ENCODE peak calls at places on chromosomes 1 and 21, in five cellular contexts. One of them, this sample, is unnamed. For H3K4me1 and H3K9me3, the result is how much of the 10 kb centered on the place peaks cover.

GRCh38 chr1:10915594-10915993 is 96.9 kb upstream of the TARDBP start:
- DNase-seq in pancreas: no peak
- DNase-seq in sigmoid colon: no peak
- DNase-seq in IMR-90: no peak
- DNase-seq in CD8-positive, alpha-beta memory T cell: no peak
- DNase-seq in this sample: no peak

GRCh38 chr1:205186191-205186590 is 25.3 kb downstream of the DSTYK start:
- DNase-seq in IMR-90: no peak
- DNase-seq in pancreas: no peak
- DNase-seq in CD8-positive, alpha-beta memory T cell: no peak
- DNase-seq in sigmoid colon: no peak
- DNase-seq in this sample: no peak

GRCh38 chr21:15015622-15016471 is 49.0 kb downstream of the NRIP1 start:
- DNase-seq in sigmoid colon: no peak
- DNase-seq in CD8-positive, alpha-beta memory T cell: no peak
- DNase-seq in pancreas: no peak
- DNase-seq in IMR-90: peak
- DNase-seq in this sample: no peak

GRCh38 chr1:232613752-232614381 is 16.1 kb downstream of the SIPA1L2 start:
- DNase-seq in IMR-90: peak
- DNase-seq in pancreas: no peak
- DNase-seq in CD8-positive, alpha-beta memory T cell: no peak
- DNase-seq in sigmoid colon: no peak
- DNase-seq in this sample: no peak

GRCh38 chr1:168161459-168161858 is 17.3 kb upstream of the TIPRL start:
- DNase-seq in pancreas: no peak
- DNase-seq in IMR-90: no peak
- DNase-seq in sigmoid colon: no peak
- DNase-seq in CD8-positive, alpha-beta memory T cell: no peak
- DNase-seq in this sample: no peak

GRCh38 chr1:163924041-163924440 is 602.3 kb downstream of the NUF2 start:
- DNase-seq in sigmoid colon: no peak
- DNase-seq in pancreas: no peak
- DNase-seq in CD8-positive, alpha-beta memory T cell: no peak
- DNase-seq in IMR-90: no peak
- DNase-seq in this sample: no peak

GRCh38 chr1:157878059-157878458 is 36.5 kb upstream of the CD5L start:
- DNase-seq in sigmoid colon: no peak
- DNase-seq in IMR-90: peak
- DNase-seq in CD8-positive, alpha-beta memory T cell: no peak
- DNase-seq in pancreas: no peak
- DNase-seq in this sample: peak

GRCh38 chr1:180680558-180681144 is 48.8 kb downstream of the XPR1 start:
- DNase-seq in sigmoid colon: no peak
- DNase-seq in pancreas: no peak
- DNase-seq in CD8-positive, alpha-beta memory T cell: no peak
- DNase-seq in IMR-90: peak
- DNase-seq in this sample: no peak

GRCh38 chr21:40331182-40331581 is 463.9 kb downstream of the PCP4 start:
- DNase-seq in pancreas: no peak
- DNase-seq in CD8-positive, alpha-beta memory T cell: no peak
- DNase-seq in IMR-90: no peak
- DNase-seq in sigmoid colon: no peak
- DNase-seq in this sample: no peak

GRCh38 chr1:46131727-46132528 is 501 bp downstream of the PIK3R3 start:
- DNase-seq in sigmoid colon: peak
- DNase-seq in pancreas: no peak
- DNase-seq in IMR-90: peak
- DNase-seq in CD8-positive, alpha-beta memory T cell: peak
- DNase-seq in this sample: peak

GRCh38 chr1:107668762-107669161 is 296.2 kb downstream of the VAV3 start:
- DNase-seq in sigmoid colon: no peak
- DNase-seq in CD8-positive, alpha-beta memory T cell: no peak
- DNase-seq in IMR-90: peak
- DNase-seq in pancreas: no peak
- DNase-seq in this sample: no peak

GRCh38 chr1:27527857-27528700 is 38.1 kb upstream of the WASF2 start:
- DNase-seq in IMR-90: no peak
- DNase-seq in CD8-positive, alpha-beta memory T cell: peak
- DNase-seq in pancreas: peak
- DNase-seq in sigmoid colon: no peak
- DNase-seq in this sample: peak

GRCh38 chr1:25063591-25064416 is 133.7 kb upstream of the RUNX3 start:
- DNase-seq in sigmoid colon: no peak
- DNase-seq in pancreas: peak
- DNase-seq in CD8-positive, alpha-beta memory T cell: no peak
- DNase-seq in IMR-90: no peak
- DNase-seq in this sample: no peak

GRCh38 chr1:110150330-110151174 is at the start of gene SLC6A17:
- DNase-seq in pancreas: peak
- DNase-seq in IMR-90: peak
- DNase-seq in CD8-positive, alpha-beta memory T cell: no peak
- DNase-seq in sigmoid colon: peak
- DNase-seq in this sample: no peak

GRCh38 chr1:116568925-116569490 is 1.8 kb downstream of the CD58 start:
- DNase-seq in IMR-90: no peak
- DNase-seq in pancreas: no peak
- DNase-seq in CD8-positive, alpha-beta memory T cell: no peak
- DNase-seq in sigmoid colon: no peak
- DNase-seq in this sample: no peak

DNA sequence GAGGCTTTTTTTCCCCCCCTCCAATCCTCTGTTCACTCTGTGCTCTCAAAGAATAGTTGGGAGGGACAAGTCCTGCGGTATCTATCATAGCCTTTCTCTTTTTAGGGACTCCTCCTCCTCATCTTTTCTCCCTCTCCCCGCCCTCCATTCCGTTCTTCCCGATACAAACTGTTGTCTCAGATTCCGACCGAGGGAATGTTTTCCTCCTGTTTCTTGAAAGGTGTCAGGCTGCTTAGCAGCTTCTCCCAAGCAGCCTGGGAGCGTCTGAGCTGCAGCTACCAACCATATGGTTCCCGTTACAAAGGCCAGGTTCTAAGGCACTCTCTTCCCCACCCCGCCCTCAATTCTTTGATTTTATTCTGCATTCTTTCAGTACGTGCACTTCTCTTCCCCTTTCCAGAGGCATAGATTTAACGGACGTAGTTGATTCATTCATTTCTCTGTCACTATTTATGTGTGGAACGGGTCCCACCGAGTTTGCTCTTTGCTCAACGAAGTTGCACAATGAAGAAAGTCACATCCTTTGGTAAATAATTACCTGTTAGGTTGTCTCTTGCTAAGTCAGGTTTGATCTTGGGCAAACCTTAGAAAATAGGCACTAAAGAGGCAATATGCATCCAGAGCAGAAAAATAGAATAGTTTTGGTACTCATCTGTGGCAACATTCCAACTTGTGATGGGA is 2.8 kb downstream of the ADGRL2 start:
- DNase-seq in pancreas: no peak
- DNase-seq in sigmoid colon: no peak
- DNase-seq in CD8-positive, alpha-beta memory T cell: no peak
- DNase-seq in IMR-90: peak
- DNase-seq in this sample: no peak
- H3K4me1 ChIP-seq in pancreas: under half
- H3K4me1 ChIP-seq in sigmoid colon: under half
- H3K4me1 ChIP-seq in CD8-positive, alpha-beta memory T cell: under half
- H3K4me1 ChIP-seq in IMR-90: under half
- H3K4me1 ChIP-seq in this sample: under half

DNA sequence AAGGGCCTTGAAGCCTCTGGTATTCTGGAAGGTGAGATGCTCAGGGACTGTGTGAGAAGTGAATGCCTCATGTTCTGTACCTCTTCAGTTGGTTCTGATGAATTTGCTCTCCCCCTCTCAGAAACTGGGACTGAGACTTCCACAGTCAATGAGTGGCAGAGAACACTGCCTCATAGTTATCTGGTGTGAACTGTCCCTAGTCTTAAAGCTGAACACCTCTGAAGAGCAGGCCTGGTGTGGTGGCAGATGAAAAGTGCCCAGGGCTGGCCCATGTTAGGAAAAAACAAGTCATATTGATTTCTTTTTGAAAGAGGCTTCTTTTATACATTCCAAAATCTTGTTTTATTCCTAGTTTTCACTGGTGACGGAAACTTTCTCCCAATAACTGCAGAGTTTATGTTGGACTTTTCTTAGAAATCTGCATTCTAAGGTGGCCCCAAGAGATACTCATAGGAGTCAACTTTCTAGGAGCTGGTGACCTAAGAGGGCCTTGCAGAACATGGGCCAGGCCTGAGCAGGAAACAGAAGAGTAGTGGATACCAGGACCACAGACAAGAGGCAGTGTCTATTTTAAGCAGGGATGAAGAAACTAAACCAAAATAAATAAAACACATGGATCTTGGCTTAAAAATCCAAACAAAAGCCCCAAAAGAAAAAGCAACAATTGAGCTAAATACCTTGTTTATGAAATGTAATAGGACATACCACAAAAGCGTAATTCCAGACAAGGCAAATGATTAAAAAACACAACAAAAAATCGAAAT is 19.5 kb downstream of the DUSP10 start:
- DNase-seq in pancreas: no peak
- DNase-seq in sigmoid colon: no peak
- DNase-seq in CD8-positive, alpha-beta memory T cell: no peak
- DNase-seq in IMR-90: no peak
- DNase-seq in this sample: no peak
- H3K9me3 ChIP-seq in pancreas: under half
- H3K9me3 ChIP-seq in sigmoid colon: under half
- H3K9me3 ChIP-seq in CD8-positive, alpha-beta memory T cell: under half
- H3K9me3 ChIP-seq in IMR-90: under half
- H3K9me3 ChIP-seq in this sample: under half

GRCh38 chr1:226048886-226049285 is 13.6 kb upstream of the H3-3A start:
- DNase-seq in IMR-90: no peak
- DNase-seq in pancreas: no peak
- DNase-seq in sigmoid colon: no peak
- DNase-seq in CD8-positive, alpha-beta memory T cell: no peak
- DNase-seq in this sample: no peak

GRCh38 chr1:226046240-226046639 is 16.3 kb upstream of the H3-3A start:
- DNase-seq in CD8-positive, alpha-beta memory T cell: no peak
- DNase-seq in IMR-90: peak
- DNase-seq in sigmoid colon: no peak
- DNase-seq in pancreas: no peak
- DNase-seq in this sample: no peak

GRCh38 chr1:226047495-226047894 is 15.0 kb upstream of the H3-3A start:
- DNase-seq in sigmoid colon: no peak
- DNase-seq in CD8-positive, alpha-beta memory T cell: no peak
- DNase-seq in pancreas: no peak
- DNase-seq in IMR-90: peak
- DNase-seq in this sample: no peak

GRCh38 chr1:226041419-226041818 is 21.1 kb upstream of the H3-3A start:
- DNase-seq in sigmoid colon: no peak
- DNase-seq in CD8-positive, alpha-beta memory T cell: no peak
- DNase-seq in IMR-90: no peak
- DNase-seq in pancreas: no peak
- DNase-seq in this sample: no peak

GRCh38 chr1:226044514-226045132 is 17.9 kb upstream of the H3-3A start:
- DNase-seq in pancreas: no peak
- DNase-seq in sigmoid colon: no peak
- DNase-seq in CD8-positive, alpha-beta memory T cell: no peak
- DNase-seq in IMR-90: no peak
- DNase-seq in this sample: no peak
- H3K4me3 ChIP-seq in pancreas: no peak
- H3K4me3 ChIP-seq in sigmoid colon: no peak
- H3K4me3 ChIP-seq in CD8-positive, alpha-beta memory T cell: no peak
- H3K4me3 ChIP-seq in IMR-90: no peak
- H3K4me3 ChIP-seq in this sample: no peak

GRCh38 chr1:203629509-203630082 is 3.0 kb downstream of the ATP2B4 start:
- DNase-seq in IMR-90: peak
- DNase-seq in CD8-positive, alpha-beta memory T cell: peak
- DNase-seq in sigmoid colon: peak
- DNase-seq in pancreas: peak
- DNase-seq in this sample: peak

GRCh38 chr1:203631946-203632345 is 5.3 kb downstream of the ATP2B4 start:
- DNase-seq in sigmoid colon: no peak
- DNase-seq in CD8-positive, alpha-beta memory T cell: no peak
- DNase-seq in pancreas: no peak
- DNase-seq in IMR-90: no peak
- DNase-seq in this sample: peak

GRCh38 chr1:203632941-203633340 is 6.3 kb downstream of the ATP2B4 start:
- DNase-seq in IMR-90: no peak
- DNase-seq in CD8-positive, alpha-beta memory T cell: no peak
- DNase-seq in sigmoid colon: peak
- DNase-seq in pancreas: no peak
- DNase-seq in this sample: no peak

GRCh38 chr1:203630697-203631096 is 4.1 kb downstream of the ATP2B4 start:
- DNase-seq in sigmoid colon: peak
- DNase-seq in IMR-90: no peak
- DNase-seq in CD8-positive, alpha-beta memory T cell: no peak
- DNase-seq in pancreas: no peak
- DNase-seq in this sample: peak

GRCh38 chr1:203631349-203631748 is 4.7 kb downstream of the ATP2B4 start:
- DNase-seq in IMR-90: no peak
- DNase-seq in sigmoid colon: no peak
- DNase-seq in pancreas: no peak
- DNase-seq in CD8-positive, alpha-beta memory T cell: no peak
- DNase-seq in this sample: no peak
- H3K4me1 ChIP-seq in IMR-90: under half
- H3K4me1 ChIP-seq in sigmoid colon: half or more
- H3K4me1 ChIP-seq in pancreas: under half
- H3K4me1 ChIP-seq in CD8-positive, alpha-beta memory T cell: under half
- H3K4me1 ChIP-seq in this sample: under half

GRCh38 chr1:5484451-5485165 is 507.6 kb downstream of the NPHP4 start:
- DNase-seq in IMR-90: no peak
- DNase-seq in pancreas: peak
- DNase-seq in sigmoid colon: no peak
- DNase-seq in CD8-positive, alpha-beta memory T cell: no peak
- DNase-seq in this sample: no peak
- H3K9me3 ChIP-seq in IMR-90: half or more
- H3K9me3 ChIP-seq in pancreas: under half
- H3K9me3 ChIP-seq in sigmoid colon: under half
- H3K9me3 ChIP-seq in CD8-positive, alpha-beta memory T cell: under half
- H3K9me3 ChIP-seq in this sample: under half

DNA sequence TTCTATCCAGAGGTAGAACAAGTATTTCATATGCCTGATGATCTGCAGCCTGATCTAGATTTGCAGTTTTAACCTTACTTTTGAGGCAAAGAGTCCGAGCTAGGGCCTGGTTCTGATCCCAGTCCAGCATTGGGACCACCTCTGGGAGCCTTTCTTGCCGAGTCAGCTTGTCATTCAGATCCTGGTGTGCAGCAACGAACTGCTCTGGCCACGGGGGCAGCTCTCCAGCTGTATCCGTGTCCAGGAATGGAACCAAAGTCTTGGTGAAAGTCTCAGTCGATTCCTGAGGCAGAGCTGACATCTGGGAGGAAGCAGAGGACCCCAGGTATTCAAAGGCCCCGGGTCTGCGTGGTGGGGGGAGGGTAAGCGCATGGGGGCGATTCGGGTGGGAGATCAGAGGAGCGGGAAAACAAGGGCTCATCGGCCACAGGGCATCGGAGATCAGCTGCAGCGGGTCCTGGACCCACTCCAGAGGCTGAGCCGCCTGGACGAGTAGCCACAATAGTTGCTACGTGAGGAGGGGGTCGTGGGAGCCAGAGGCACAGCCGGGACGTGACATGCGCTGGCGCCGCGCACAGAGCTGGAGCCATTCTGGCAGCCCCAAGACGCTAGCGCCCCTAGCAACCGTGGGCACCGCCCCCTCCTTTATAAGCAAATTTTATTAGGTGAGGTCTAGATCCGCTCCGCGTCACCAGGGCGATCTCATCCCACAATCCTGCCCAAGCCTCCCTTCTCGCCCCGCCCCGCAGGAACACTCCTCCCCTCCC is 32.4 kb upstream of the BSDC1 start:
- DNase-seq in pancreas: no peak
- DNase-seq in CD8-positive, alpha-beta memory T cell: no peak
- DNase-seq in sigmoid colon: no peak
- DNase-seq in IMR-90: no peak
- DNase-seq in this sample: peak
- H3K4me3 ChIP-seq in pancreas: no peak
- H3K4me3 ChIP-seq in CD8-positive, alpha-beta memory T cell: no peak
- H3K4me3 ChIP-seq in sigmoid colon: no peak
- H3K4me3 ChIP-seq in IMR-90: peak
- H3K4me3 ChIP-seq in this sample: peak

This sample was measured in Karpas-422.